ENCODE peak calls at places on chromosomes 1 and 21, in four cellular contexts. T, F, P and E are unnamed samples. For H3K36me3, the result is how much of the 10 kb centered on the place peaks cover.

GRCh38 chr1:43979528-43980254 is 681 bp downstream of the B4GALT2 start:
- DNase-seq in T (no peak), F (peak), P (no peak), E (peak)

GRCh38 chr1:180188103-180188506 is 33.4 kb downstream of the QSOX1 start:
- DNase-seq in T (no peak), F (peak), P (no peak), E (peak)

GRCh38 chr1:205301842-205302588 is 19.5 kb downstream of the NUAK2 start:
- DNase-seq in T (no peak), F (no peak), P (no peak), E (no peak)

GRCh38 chr1:213738658-213739057 is 249.1 kb upstream of the PROX1 start:
- DNase-seq in T (no peak), F (no peak), P (no peak), E (no peak)

GRCh38 chr1:5770981-5771765 is 221.1 kb downstream of the NPHP4 start:
- DNase-seq in T (no peak), F (no peak), P (no peak), E (peak)

GRCh38 chr1:163046071-163046470 is 23.1 kb upstream of the RGS4 start:
- DNase-seq in T (no peak), F (no peak), P (no peak), E (no peak)

GRCh38 chr1:20063861-20064292 is 6.1 kb upstream of the PLA2G5 start:
- DNase-seq in T (no peak), F (no peak), P (no peak), E (peak)

GRCh38 chr1:209667103-209667502 is 8.1 kb upstream of the G0S2 start:
- DNase-seq in T (no peak), F (no peak), P (no peak), E (no peak)

GRCh38 chr1:234613128-234613875 is 3.3 kb upstream of the IRF2BP2 start:
- DNase-seq in T (no peak), F (no peak), P (no peak), E (peak)

GRCh38 chr1:150406483-150406882 is 42.5 kb downstream of the RPRD2 start:
- DNase-seq in T (no peak), F (no peak), P (no peak), E (no peak)

DNA sequence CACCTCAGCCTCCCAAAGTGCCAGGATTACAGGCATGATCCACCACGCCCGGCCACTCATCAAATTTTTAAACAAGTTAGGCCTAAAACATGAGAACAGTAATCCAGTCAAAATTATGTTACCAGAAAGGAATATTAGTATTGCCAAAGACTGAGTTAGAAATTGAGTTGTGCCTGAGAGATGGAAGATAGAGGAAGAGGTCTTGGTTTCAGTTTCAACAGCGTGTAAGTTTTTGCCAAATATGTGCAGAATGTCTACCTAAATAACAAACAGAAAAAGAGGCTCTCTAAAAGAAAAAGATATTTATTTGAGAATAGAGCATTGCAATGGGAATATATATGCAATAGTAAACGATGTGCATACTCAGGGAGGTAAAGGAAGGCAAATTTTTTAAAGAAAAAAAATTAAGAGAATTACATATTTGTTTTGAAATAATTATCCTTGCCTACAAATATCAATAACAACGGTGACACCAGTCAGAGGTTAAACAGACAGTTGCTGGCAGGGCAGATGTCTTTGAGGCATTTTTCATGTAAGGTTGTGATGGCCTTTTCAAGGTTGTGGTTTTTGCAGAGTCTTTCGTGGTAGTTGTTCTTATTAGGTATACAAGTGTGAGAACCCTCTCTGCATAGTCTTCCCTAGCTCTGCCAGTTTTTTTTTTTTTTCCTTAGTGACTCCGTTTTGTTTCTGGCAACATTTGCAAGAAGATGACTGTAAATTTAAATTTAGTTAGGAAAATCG is 2.2 kb upstream of the CD1B start:
- DNase-seq in T (no peak), F (no peak), P (no peak), E (no peak)
- TF ChIP-seq RFX5 in T (no peak), F (no peak), P (no peak), E (no peak)

GRCh38 chr21:31686272-31686913 is 26.9 kb downstream of the SOD1 start:
- DNase-seq in T (no peak), F (no peak), P (no peak), E (no peak)
- H3K36me3 ChIP-seq in T (under half), F (half or more), P (under half), E (under half)

DNA sequence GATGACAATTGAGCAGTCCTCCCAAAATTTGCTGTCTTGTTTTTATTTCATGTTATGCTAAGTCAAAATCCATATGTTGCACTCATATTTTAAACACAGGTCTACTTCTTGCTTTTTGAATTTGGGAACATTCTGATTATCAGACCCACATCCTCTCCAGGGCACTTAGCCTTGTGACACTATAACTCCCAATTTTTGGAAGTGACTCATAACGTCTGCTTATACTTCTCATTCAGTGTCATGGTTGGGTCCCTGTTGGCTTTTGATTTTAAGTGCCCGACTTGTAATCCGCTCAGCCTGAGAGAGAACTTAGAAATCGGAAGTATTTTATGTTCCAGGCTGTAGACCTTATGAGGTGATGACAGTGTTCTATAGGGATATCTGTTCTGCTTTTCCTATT is 135.9 kb downstream of the HLX start:
- DNase-seq in T (no peak), F (no peak), P (no peak), E (no peak)
- TF ChIP-seq EZH2 in T (no peak), F (no peak), P (no peak), E (no peak)

GRCh38 chr1:199204231-199204630 is 565.4 kb downstream of the PTPRC start:
- DNase-seq in T (no peak), F (no peak), P (no peak), E (no peak)
- TF ChIP-seq RFX5 in T (no peak), F (no peak), P (no peak), E (no peak)

GRCh38 chr1:244843148-244843978 is 7.9 kb downstream of the COX20 start:
- DNase-seq in T (no peak), F (no peak), P (no peak), E (no peak)
- H3K36me3 ChIP-seq in T (under half), F (half or more), P (under half), E (under half)

GRCh38 chr1:225380691-225381090 is 47.1 kb downstream of the LBR start:
- DNase-seq in T (no peak), F (no peak), P (no peak), E (no peak)
- TF ChIP-seq EZH2 in T (no peak), F (no peak), P (no peak), E (no peak)

GRCh38 chr1:202439308-202439707 is 90.8 kb downstream of the PPP1R12B start:
- DNase-seq in T (no peak), F (no peak), P (no peak), E (no peak)

GRCh38 chr1:202438393-202439174 is 90.1 kb downstream of the PPP1R12B start:
- DNase-seq in T (no peak), F (no peak), P (no peak), E (no peak)

GRCh38 chr1:202434059-202434458 is 85.6 kb downstream of the PPP1R12B start:
- DNase-seq in T (no peak), F (no peak), P (no peak), E (no peak)

DNA sequence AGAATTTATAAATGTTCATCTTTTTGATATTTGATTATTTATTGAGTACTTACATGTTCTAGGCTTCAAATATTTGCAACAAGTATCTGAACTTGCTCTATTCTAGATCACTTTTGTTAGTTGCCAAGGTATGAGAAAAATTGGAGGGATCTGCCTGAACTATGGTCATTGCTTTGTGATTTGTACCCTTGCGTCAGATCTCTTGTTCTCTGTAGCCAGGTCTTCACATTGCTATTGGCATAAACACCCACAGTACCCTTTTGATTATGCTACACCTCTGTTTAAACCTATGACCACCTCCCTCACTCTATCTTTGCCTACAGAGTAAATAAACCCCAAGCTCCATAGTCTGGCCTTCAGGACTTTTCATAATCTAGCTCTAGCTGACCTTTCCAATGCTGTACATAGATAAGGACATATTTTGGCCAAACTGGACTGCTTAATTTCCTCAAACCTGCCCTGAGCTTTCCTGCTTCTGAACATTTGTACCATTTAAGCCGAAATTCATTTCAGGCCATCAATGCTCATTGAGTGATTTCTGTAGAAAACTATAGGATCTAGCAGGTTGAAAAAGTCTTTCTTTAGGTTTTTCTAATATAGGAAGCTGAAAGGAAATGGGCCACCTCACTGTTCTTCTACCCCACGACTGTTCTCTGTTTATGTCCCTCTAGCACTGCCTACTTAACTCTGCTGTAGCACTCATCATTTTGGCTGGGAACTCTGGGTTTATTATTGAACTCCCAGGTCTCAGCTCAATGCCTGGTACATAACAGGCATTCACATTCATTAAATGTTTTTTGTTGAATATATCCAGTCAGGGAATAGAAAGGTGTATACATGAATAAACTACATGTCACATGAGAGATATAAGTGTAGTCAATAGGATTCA is 84.9 kb downstream of the PPP1R12B start:
- DNase-seq in T (no peak), F (no peak), P (no peak), E (peak)
- TF ChIP-seq RFX5 in T (no peak), F (no peak), P (no peak), E (no peak)

GRCh38 chr1:201790261-201790660 is 38.7 kb upstream of the IPO9 start:
- DNase-seq in T (no peak), F (no peak), P (no peak), E (no peak)
- H3K36me3 ChIP-seq in T (under half), F (under half), P (under half), E (under half)

GRCh38 chr1:156933136-156933535 is 12.7 kb downstream of the LRRC71 start:
- DNase-seq in T (no peak), F (no peak), P (no peak), E (no peak)

GRCh38 chr1:156931553-156931952 is 11.1 kb downstream of the LRRC71 start:
- DNase-seq in T (no peak), F (no peak), P (no peak), E (no peak)

GRCh38 chr1:156930483-156930882 is 10.1 kb downstream of the LRRC71 start:
- DNase-seq in T (no peak), F (no peak), P (no peak), E (no peak)

GRCh38 chr1:156929596-156930238 is 9.3 kb downstream of the LRRC71 start:
- DNase-seq in T (no peak), F (no peak), P (no peak), E (no peak)

GRCh38 chr1:156931974-156932710 is 11.7 kb downstream of the LRRC71 start:
- DNase-seq in T (no peak), F (no peak), P (no peak), E (no peak)
- TF ChIP-seq EZH2 in T (no peak), F (no peak), P (no peak), E (no peak)